ENCODE peak calls at places on chromosomes 5 and 9, in five cellular contexts. A, D, L, I and M are unnamed samples.

GRCh38 chr5:180399391-180399790 is 46.3 kb upstream of the GFPT2 start:
- DNase-seq in I (no peak), A (no peak), L (no peak), D (no peak), M (no peak)

GRCh38 chr5:56501949-56502557 is 268.9 kb upstream of the ANKRD55 start:
- DNase-seq in D (no peak), I (no peak), A (no peak), L (no peak), M (peak)

GRCh38 chr5:72252008-72252407 is 68.0 kb downstream of the MRPS27 start:
- DNase-seq in A (no peak), L (no peak), D (no peak), I (no peak), M (no peak)

GRCh38 chr9:36862206-36863145 is 171.6 kb downstream of the PAX5 start:
- DNase-seq in A (peak), I (peak), D (peak), L (peak), M (peak)

GRCh38 chr5:32017638-32018429 is 156.3 kb downstream of the GOLPH3 start:
- DNase-seq in L (peak), I (no peak), A (no peak), D (no peak), M (no peak)

GRCh38 chr5:8683528-8683927 is 814.6 kb downstream of the MTRR start:
- DNase-seq in L (no peak), I (no peak), A (no peak), D (no peak), M (no peak)

GRCh38 chr9:133375116-133375723 is 640 bp downstream of the SURF4 start:
- DNase-seq in L (peak), D (peak), I (peak), A (peak), M (peak)

GRCh38 chr9:34479316-34479865 is 20.8 kb downstream of the DNAI1 start:
- DNase-seq in A (no peak), I (no peak), L (no peak), D (no peak), M (no peak)

GRCh38 chr5:51958473-51958872 is 575.2 kb downstream of the ISL1 start:
- DNase-seq in D (no peak), A (no peak), I (no peak), L (no peak), M (no peak)